ENCODE peak calls at places on chromosomes 6 and 20, in seven cellular contexts. A is HCT116, G is HepG2, O is H1, M is K562, F is SK-N-SH, H is GM12878. V is an unnamed sample.

GRCh38 chr6:107543088-107543487 is 53.2 kb downstream of the SOBP start:
- DNase-seq in A (no peak), G (no peak), O (no peak), M (no peak), F (no peak), H (no peak), V (no peak)

GRCh38 chr6:152529364-152529763 is 107.8 kb downstream of the SYNE1 start:
- DNase-seq in A (no peak), G (no peak), O (no peak), M (no peak), F (no peak), H (no peak), V (no peak)

GRCh38 chr6:79249136-79249535 is 14.7 kb upstream of the HMGN3 start:
- DNase-seq in A (no peak), G (no peak), O (no peak), M (no peak), F (no peak), H (no peak), V (no peak)

GRCh38 chr6:87152528-87152950 is 2.8 kb upstream of the ZNF292 start:
- DNase-seq in A (no peak), G (no peak), O (no peak), M (no peak), F (no peak), H (no peak), V (no peak)

GRCh38 chr20:48657426-48658197 is 170.2 kb downstream of the PREX1 start:
- DNase-seq in A (peak), G (peak), O (no peak), M (peak), F (peak), H (peak), V (peak)

GRCh38 chr6:10314163-10314955 is 100.5 kb downstream of the TFAP2A start:
- DNase-seq in A (no peak), G (no peak), O (no peak), M (peak), F (no peak), H (no peak), V (no peak)

GRCh38 chr6:36955136-36955535 is 598 bp downstream of the PI16 start:
- DNase-seq in A (no peak), G (no peak), O (no peak), M (no peak), F (no peak), H (no peak), V (no peak)

GRCh38 chr6:150243620-150244314 is 100.9 kb downstream of the PPP1R14C start:
- DNase-seq in A (no peak), G (no peak), O (no peak), M (no peak), F (no peak), H (no peak), V (no peak)

GRCh38 chr6:56244528-56245253 is 2.7 kb downstream of the COL21A1 start:
- DNase-seq in A (no peak), G (no peak), O (no peak), M (no peak), F (no peak), H (no peak), V (no peak)

GRCh38 chr6:33073431-33073871 is at the start of gene HLA-DPA1:
- DNase-seq in A (peak), G (no peak), O (no peak), M (no peak), F (peak), H (peak), V (peak)

GRCh38 chr6:113855500-113856010 is 1.6 kb upstream of the MARCKS start:
- DNase-seq in A (no peak), G (no peak), O (no peak), M (no peak), F (no peak), H (no peak), V (no peak)

GRCh38 chr20:51541189-51542032 is 1.1 kb downstream of the NFATC2 start:
- DNase-seq in A (no peak), G (peak), O (no peak), M (peak), F (no peak), H (no peak), V (no peak)

GRCh38 chr6:113381957-113382356 is 475.2 kb upstream of the MARCKS start:
- DNase-seq in A (no peak), G (no peak), O (no peak), M (no peak), F (peak), H (peak), V (peak)

GRCh38 chr6:14110001-14110818 is 7.4 kb upstream of the CD83 start:
- DNase-seq in A (no peak), G (no peak), O (no peak), M (peak), F (no peak), H (peak), V (no peak)

GRCh38 chr20:51238675-51239305 is 215.9 kb upstream of the KCNG1 start:
- DNase-seq in A (no peak), G (no peak), O (no peak), M (no peak), F (peak), H (no peak), V (no peak)

GRCh38 chr6:20700375-20700774 is 166.1 kb downstream of the CDKAL1 start:
- DNase-seq in A (no peak), G (no peak), O (no peak), M (no peak), F (no peak), H (no peak), V (no peak)

GRCh38 chr20:2698912-2699311 is 6.3 kb downstream of the EBF4 start:
- DNase-seq in A (no peak), G (no peak), O (no peak), M (no peak), F (no peak), H (no peak), V (no peak)

GRCh38 chr6:120373185-120373584 is 961.1 kb downstream of the TBC1D32 start:
- DNase-seq in A (no peak), G (no peak), O (no peak), M (no peak), F (no peak), H (no peak), V (no peak)

GRCh38 chr6:120384671-120385070 is 949.6 kb downstream of the TBC1D32 start:
- DNase-seq in A (no peak), G (no peak), O (no peak), M (no peak), F (no peak), H (no peak), V (no peak)

DNA sequence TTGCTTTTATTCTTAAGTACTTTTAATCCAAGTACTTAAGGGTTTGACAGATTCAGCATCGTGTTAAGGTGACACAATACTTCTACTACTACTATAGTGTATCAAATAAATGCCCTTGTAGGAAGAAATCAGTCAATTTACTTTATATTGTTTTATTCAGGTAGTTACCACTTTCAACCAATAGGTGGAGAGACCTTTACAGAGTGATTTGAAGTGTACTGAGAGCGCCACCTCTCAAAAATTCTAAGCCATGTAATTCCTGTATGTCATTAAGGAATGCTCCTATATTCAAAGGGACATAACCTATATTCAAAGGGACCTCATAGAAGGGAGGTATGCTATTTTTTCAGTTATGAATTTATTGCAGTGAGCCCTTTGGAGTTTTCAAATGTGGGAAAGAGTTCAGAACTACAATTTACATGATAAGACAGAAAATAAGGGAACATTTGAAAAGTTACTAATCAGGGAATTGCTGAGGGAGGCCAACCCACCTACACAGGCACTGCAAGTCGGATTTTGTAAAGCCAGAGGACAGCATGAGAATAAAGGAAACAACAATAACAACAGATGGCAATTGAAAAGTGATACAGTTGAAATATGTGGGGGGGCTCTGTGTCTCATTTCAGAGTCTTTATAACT is 955.6 kb downstream of the TBC1D32 start:
- DNase-seq in A (peak), G (peak), O (no peak), M (peak), F (peak), H (no peak), V (peak)
- TF ChIP-seq JUND in A (no peak), G (no peak), O (no peak), M (no peak), F (no peak), H (no peak), V (no peak)

GRCh38 chr6:111480988-111481830 is 1.8 kb downstream of the REV3L start:
- DNase-seq in A (no peak), G (no peak), O (no peak), M (no peak), F (no peak), H (no peak), V (no peak)
- TF ChIP-seq JUND in A (no peak), G (no peak), O (no peak), M (no peak), F (no peak), H (no peak), V (no peak)

GRCh38 chr6:2213082-2213481 is 32.3 kb downstream of the GMDS start:
- DNase-seq in A (no peak), G (no peak), O (no peak), M (no peak), F (no peak), H (no peak), V (no peak)

GRCh38 chr6:2205396-2205795 is 40.0 kb downstream of the GMDS start:
- DNase-seq in A (no peak), G (no peak), O (no peak), M (no peak), F (no peak), H (no peak), V (no peak)

GRCh38 chr6:2204272-2204671 is 41.1 kb downstream of the GMDS start:
- DNase-seq in A (no peak), G (no peak), O (no peak), M (no peak), F (no peak), H (no peak), V (no peak)

GRCh38 chr6:2209226-2209809 is 36.1 kb downstream of the GMDS start:
- DNase-seq in A (peak), G (peak), O (peak), M (no peak), F (peak), H (peak), V (peak)
- TF ChIP-seq JUND in A (no peak), G (no peak), O (no peak), M (no peak), F (no peak), H (no peak), V (no peak)

GRCh38 chr6:105744815-105745214 is 341.3 kb upstream of the PRDM1 start:
- DNase-seq in A (no peak), G (no peak), O (no peak), M (no peak), F (no peak), H (no peak), V (no peak)

GRCh38 chr6:105745464-105746129 is 340.5 kb upstream of the PRDM1 start:
- DNase-seq in A (no peak), G (no peak), O (no peak), M (no peak), F (no peak), H (no peak), V (no peak)

GRCh38 chr6:105740946-105741605 is 338.2 kb upstream of the PREP start:
- DNase-seq in A (no peak), G (no peak), O (no peak), M (no peak), F (no peak), H (no peak), V (no peak)

GRCh38 chr6:105739764-105740163 is 336.9 kb upstream of the PREP start:
- DNase-seq in A (no peak), G (no peak), O (no peak), M (no peak), F (no peak), H (no peak), V (no peak)
- TF ChIP-seq JUND in A (no peak), G (no peak), O (no peak), M (no peak), F (no peak), H (no peak), V (no peak)

DNA sequence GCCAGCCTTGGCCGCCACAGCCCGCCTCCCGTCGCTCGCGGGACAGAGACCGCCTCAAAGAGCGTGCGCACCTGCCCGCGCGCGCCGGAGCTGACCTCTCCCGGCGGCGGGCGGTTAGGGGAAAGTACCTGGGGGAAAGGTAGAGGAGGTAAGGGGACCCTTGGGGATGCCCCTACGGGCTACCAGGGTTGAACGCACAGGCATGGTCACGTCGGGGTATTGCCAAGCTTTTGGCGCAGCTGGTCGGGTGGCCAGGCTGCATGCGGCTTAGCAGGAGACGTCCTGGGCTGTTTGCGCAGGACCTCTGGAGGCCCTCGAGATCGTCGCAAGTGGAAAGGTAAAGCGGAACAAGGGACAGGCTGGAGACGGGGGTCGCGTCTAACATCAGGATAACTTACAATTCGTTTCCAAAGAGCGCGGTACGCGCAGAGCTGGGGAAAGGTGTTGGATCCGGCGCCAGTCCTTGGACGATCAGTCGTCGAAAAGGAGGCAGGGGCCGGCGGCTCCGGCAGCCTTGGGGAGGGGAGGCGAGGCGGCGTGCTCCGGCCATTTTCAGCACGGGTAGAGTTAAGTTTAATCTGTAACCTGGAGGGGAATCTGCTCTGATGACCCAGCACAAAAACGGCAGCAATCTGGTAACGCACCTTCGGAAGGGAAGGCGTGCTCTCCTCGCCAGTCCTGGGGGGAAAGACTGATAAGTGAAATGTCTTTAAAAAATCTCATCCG is 9.0 kb downstream of the GNAS-AS1 start:
- DNase-seq in A (no peak), G (no peak), O (no peak), M (no peak), F (no peak), H (no peak), V (no peak)
- TF ChIP-seq JUND in A (no peak), G (no peak), O (no peak), M (no peak), F (no peak), H (no peak), V (no peak)

GRCh38 chr6:17556014-17556413 is 44.1 kb upstream of the FAM8A1 start:
- DNase-seq in A (no peak), G (no peak), O (no peak), M (no peak), F (no peak), H (no peak), V (no peak)
- TF ChIP-seq JUND in A (no peak), G (no peak), O (no peak), M (no peak), F (no peak), H (no peak), V (no peak)

GRCh38 chr6:140001005-140001404 is 626.6 kb upstream of the CITED2 start:
- DNase-seq in A (no peak), G (no peak), O (no peak), M (no peak), F (peak), H (no peak), V (no peak)
- TF ChIP-seq JUND in A (no peak), G (no peak), O (no peak), M (no peak), F (no peak), H (no peak), V (no peak)

V was measured in T47D.